ENCODE peak calls at places on chromosome 20, in six cellular contexts. P is astrocyte, X is neuronal stem cell, M is tibial artery, F is hepatocyte, R is colonic mucosa. B is an unnamed sample. For H3K4me1, the result is how much of the 10 kb centered on the place peaks cover.

GRCh38 chr20:40470313-40471260 is 218.4 kb downstream of the MAFB start:
- DNase-seq in R (no peak), X (no peak), F (no peak), M (peak), P (no peak), B (no peak)

GRCh38 chr20:856361-856775 is 22.9 kb downstream of the FAM110A start:
- DNase-seq in R (no peak), P (peak), F (no peak), M (no peak), X (no peak), B (peak)

GRCh38 chr20:52190437-52191131 is 995 bp downstream of the ZFP64 start:
- DNase-seq in F (peak), M (peak), X (no peak), P (no peak), R (peak), B (peak)

GRCh38 chr20:40286991-40287531 is 402.0 kb downstream of the MAFB start:
- DNase-seq in M (peak), X (no peak), F (peak), P (no peak), R (peak), B (peak)

GRCh38 chr20:48217191-48217590 is 431.9 kb upstream of the SULF2 start:
- DNase-seq in X (no peak), R (no peak), P (no peak), F (no peak), M (no peak), B (no peak)

GRCh38 chr20:4546786-4547185 is 174.9 kb upstream of the PRND start:
- DNase-seq in P (peak), F (peak), R (no peak), X (no peak), M (no peak), B (no peak)

GRCh38 chr20:32828029-32828666 is 8.4 kb downstream of the MAPRE1 start:
- DNase-seq in R (no peak), M (no peak), X (no peak), F (no peak), P (peak), B (no peak)

GRCh38 chr20:8152183-8152582 is 20.1 kb downstream of the PLCB1 start:
- DNase-seq in P (peak), X (no peak), F (no peak), R (no peak), M (no peak), B (no peak)

GRCh38 chr20:19692685-19693119 is 65.4 kb upstream of the RIN2 start:
- DNase-seq in P (peak), F (peak), X (peak), R (peak), M (peak), B (peak)

GRCh38 chr20:48619126-48620101 is 208.4 kb downstream of the PREX1 start:
- DNase-seq in M (no peak), X (no peak), P (no peak), F (peak), R (no peak), B (peak)

GRCh38 chr20:13220857-13221297 is at the start of gene ISM1:
- DNase-seq in R (no peak), M (peak), P (no peak), X (peak), F (peak), B (no peak)

GRCh38 chr20:5434116-5434515 is 117.4 kb upstream of the PROKR2 start:
- DNase-seq in X (no peak), F (no peak), P (no peak), M (no peak), R (no peak), B (no peak)

GRCh38 chr20:16929756-16930155 is 181.6 kb downstream of the OTOR start:
- DNase-seq in F (no peak), X (no peak), R (no peak), M (no peak), P (peak), B (no peak)

GRCh38 chr20:38726849-38727601 is 2.7 kb downstream of the SLC32A1 start:
- DNase-seq in F (no peak), M (no peak), R (peak), X (peak), P (no peak), B (no peak)

GRCh38 chr20:33647603-33648395 is 14.3 kb upstream of the C20orf144 start:
- DNase-seq in X (no peak), R (no peak), M (peak), F (no peak), P (peak), B (no peak)

GRCh38 chr20:37380864-37381579 is 35.1 kb downstream of the SRC start:
- DNase-seq in F (no peak), R (no peak), M (no peak), P (no peak), X (no peak), B (no peak)

GRCh38 chr20:50595988-50596693 is 86.0 kb downstream of the PTPN1 start:
- DNase-seq in F (peak), P (no peak), R (no peak), M (no peak), X (no peak), B (no peak)

GRCh38 chr20:17620371-17621228 is 50.7 kb downstream of the DSTN start:
- DNase-seq in F (no peak), R (no peak), P (no peak), M (peak), X (no peak), B (peak)

GRCh38 chr20:37500311-37500710 is 20.7 kb upstream of the NNAT start:
- DNase-seq in X (no peak), M (no peak), P (no peak), F (no peak), R (no peak), B (no peak)

GRCh38 chr20:9323622-9324021 is 190.8 kb upstream of the LAMP5 start:
- DNase-seq in X (no peak), F (peak), M (no peak), P (no peak), R (no peak), B (no peak)

GRCh38 chr20:10510216-10510615 is 75.1 kb downstream of the SLX4IP start:
- DNase-seq in M (no peak), P (no peak), R (no peak), F (no peak), X (no peak), B (no peak)

GRCh38 chr20:38961530-38962043 is 557 bp upstream of the DHX35 start:
- DNase-seq in R (no peak), P (no peak), M (no peak), F (no peak), X (no peak), B (peak)

GRCh38 chr20:12171927-12172581 is 254.4 kb downstream of the BTBD3 start:
- DNase-seq in R (no peak), F (no peak), X (no peak), P (peak), M (no peak), B (no peak)

GRCh38 chr20:2657241-2657640 is 4.8 kb downstream of the NOP56 start:
- DNase-seq in M (no peak), F (no peak), P (no peak), X (no peak), R (no peak), B (no peak)

GRCh38 chr20:36173451-36173933 is 19.0 kb downstream of the EPB41L1 start:
- DNase-seq in X (peak), F (peak), R (no peak), P (no peak), M (no peak), B (peak)

DNA sequence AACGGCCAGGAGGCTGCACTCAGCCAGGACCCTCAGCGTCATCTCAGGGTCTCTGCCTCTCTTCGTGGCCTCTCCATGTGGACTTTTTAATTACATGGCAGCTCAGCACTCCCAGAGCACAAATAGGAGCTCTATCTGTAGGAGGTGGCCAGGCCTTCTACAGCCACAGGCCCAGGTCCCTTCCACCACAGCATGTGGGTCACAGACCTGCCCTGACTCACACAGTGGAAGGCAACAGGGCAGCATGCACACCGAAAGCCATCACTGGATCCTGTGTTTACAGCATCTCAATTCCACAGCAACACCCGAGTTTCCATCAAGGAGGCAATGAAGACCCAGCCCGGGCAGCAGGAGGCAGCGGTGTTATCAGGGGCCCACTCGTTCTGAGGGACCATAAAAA is 65.8 kb upstream of the CD93 start:
- DNase-seq in P (no peak), F (peak), X (no peak), R (no peak), M (no peak), B (no peak)
- H3K4me1 ChIP-seq in P (under half), F (under half), X (under half), R (under half), M (half or more), B (half or more)

GRCh38 chr20:46327557-46327956 is 19.3 kb upstream of the CDH22 start:
- DNase-seq in R (no peak), X (no peak), P (no peak), M (no peak), F (no peak), B (no peak)
- H3K27ac ChIP-seq in R (no peak), X (no peak), P (no peak), M (no peak), F (no peak), B (no peak)

GRCh38 chr20:44141873-44142272 is 45.1 kb downstream of the JPH2 start:
- DNase-seq in X (no peak), P (no peak), R (no peak), M (no peak), F (no peak), B (no peak)
- H3K4me1 ChIP-seq in X (under half), P (under half), R (under half), M (half or more), F (under half), B (half or more)

GRCh38 chr20:63369724-63370622 is 8.8 kb upstream of the CHRNA4 start:
- DNase-seq in P (no peak), R (no peak), X (no peak), F (no peak), M (no peak), B (no peak)
- H3K27ac ChIP-seq in P (no peak), R (no peak), X (no peak), F (no peak), M (no peak), B (no peak)

DNA sequence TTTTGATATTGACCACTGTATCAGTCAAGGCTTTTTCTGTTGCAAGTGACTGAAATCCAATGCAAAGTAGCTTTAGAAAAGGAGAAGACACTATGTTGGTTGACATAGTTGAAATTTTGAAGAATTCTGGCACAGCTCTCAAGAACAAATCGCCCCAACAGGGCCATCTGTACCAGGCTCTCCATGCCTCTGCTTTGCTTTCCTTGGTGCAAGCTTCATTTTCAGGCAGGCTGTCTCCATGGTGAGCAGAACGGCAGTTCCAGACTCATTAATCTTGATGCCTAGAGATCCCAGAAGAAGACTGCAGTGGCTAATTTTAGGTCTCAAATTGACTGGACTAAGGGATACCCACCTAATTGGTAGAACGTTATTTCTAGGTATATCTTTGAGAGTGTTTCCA is 950.7 kb upstream of the FLRT3 start:
- DNase-seq in M (no peak), P (no peak), X (no peak), R (no peak), F (no peak), B (no peak)
- H3K4me1 ChIP-seq in M (under half), P (under half), X (under half), R (under half), F (under half), B (under half)

GRCh38 chr20:24134930-24135329 is 146.4 kb upstream of the GGTLC1 start:
- DNase-seq in P (no peak), X (no peak), F (no peak), R (no peak), M (no peak), B (no peak)
- H3K27ac ChIP-seq in P (no peak), X (no peak), F (no peak), R (no peak), M (no peak), B (no peak)